ENCODE peak calls at places on chromosome X, in ten cellular contexts. Z is ascending aorta; L is thoracic aorta; P is fibroblast of lung; T is neuronal stem cell; Y is CD8-positive, alpha-beta memory T cell; C is left lung; F is suprapubic skin; S is breast epithelium; G is ovary. O is an unnamed sample. For H3K4me1, the result is how much of the 10 kb centered on the place peaks cover.

GRCh38 chrX:136816970-136817369 is 36.2 kb upstream of the ARHGEF6 start:
- DNase-seq in Z (no peak), L (no peak), P (peak), T (no peak), Y (no peak), C (no peak), F (no peak), S (no peak), G (no peak), O (no peak)

GRCh38 chrX:34580069-34580468 is 77.0 kb downstream of the TMEM47 start:
- DNase-seq in Z (no peak), L (no peak), P (no peak), T (no peak), Y (no peak), C (no peak), F (no peak), S (no peak), G (no peak), O (no peak)

GRCh38 chrX:101759000-101759399 is 99.3 kb upstream of the ARMCX2 start:
- DNase-seq in Z (no peak), L (no peak), P (peak), T (peak), Y (no peak), C (no peak), F (no peak), S (no peak), G (no peak), O (no peak)

GRCh38 chrX:72634321-72634720 is 61.7 kb upstream of the HDAC8 start:
- DNase-seq in Z (no peak), L (no peak), P (peak), T (no peak), Y (no peak), C (no peak), F (no peak), S (no peak), G (no peak), O (no peak)

GRCh38 chrX:28491941-28492340 is 95.3 kb upstream of the IL1RAPL1 start:
- DNase-seq in Z (no peak), L (no peak), P (no peak), T (no peak), Y (no peak), C (no peak), F (no peak), S (no peak), G (no peak), O (no peak)

GRCh38 chrX:110563276-110563675 is 204.6 kb downstream of the RTL9 start:
- DNase-seq in Z (no peak), L (no peak), P (no peak), T (no peak), Y (no peak), C (no peak), F (no peak), S (no peak), G (no peak), O (no peak)

GRCh38 chrX:9207142-9207541 is 173.2 kb upstream of the FAM9B start:
- DNase-seq in Z (no peak), L (no peak), P (peak), T (no peak), Y (no peak), C (no peak), F (no peak), S (no peak), G (peak), O (no peak)

GRCh38 chrX:72126048-72126415 is 5.7 kb downstream of the RTL5 start:
- DNase-seq in Z (no peak), L (no peak), P (no peak), T (no peak), Y (no peak), C (no peak), F (no peak), S (no peak), G (no peak), O (no peak)

GRCh38 chrX:38484607-38485498 is 76.5 kb upstream of the TSPAN7 start:
- DNase-seq in Z (no peak), L (no peak), P (no peak), T (no peak), Y (no peak), C (peak), F (no peak), S (no peak), G (no peak), O (no peak)

GRCh38 chrX:108264376-108264775 is 172.8 kb downstream of the ATG4A start:
- DNase-seq in Z (no peak), L (no peak), P (no peak), T (no peak), Y (no peak), C (no peak), F (no peak), S (no peak), G (no peak), O (no peak)

GRCh38 chrX:40687169-40687568 is 39.8 kb upstream of the CXorf38 start:
- DNase-seq in Z (no peak), L (no peak), P (no peak), T (no peak), Y (no peak), C (no peak), F (no peak), S (no peak), G (no peak), O (no peak)

GRCh38 chrX:103310592-103311400 is at the start of gene BEX2:
- DNase-seq in Z (no peak), L (peak), P (peak), T (peak), Y (peak), C (peak), F (peak), S (peak), G (peak), O (peak)

GRCh38 chrX:9635368-9635767 is 130.3 kb downstream of the GPR143 start:
- DNase-seq in Z (no peak), L (no peak), P (no peak), T (no peak), Y (no peak), C (no peak), F (no peak), S (no peak), G (no peak), O (no peak)

GRCh38 chrX:110180176-110180927 is 137.5 kb downstream of the AMMECR1 start:
- DNase-seq in Z (no peak), L (no peak), P (peak), T (no peak), Y (no peak), C (no peak), F (no peak), S (no peak), G (no peak), O (no peak)

GRCh38 chrX:71636438-71637252 is 18.3 kb upstream of the CXCR3 start:
- DNase-seq in Z (no peak), L (no peak), P (no peak), T (no peak), Y (no peak), C (no peak), F (no peak), S (no peak), G (no peak), O (no peak)

GRCh38 chrX:132207996-132208395 is 11.3 kb downstream of the RAP2C start:
- DNase-seq in Z (no peak), L (no peak), P (no peak), T (no peak), Y (no peak), C (no peak), F (no peak), S (no peak), G (no peak), O (no peak)

GRCh38 chrX:34866636-34867035 is 76.0 kb upstream of the FAM47B start:
- DNase-seq in Z (no peak), L (no peak), P (no peak), T (no peak), Y (no peak), C (no peak), F (no peak), S (no peak), G (no peak), O (no peak)

GRCh38 chrX:131795442-131796229 is 227.5 kb upstream of the STK26 start:
- DNase-seq in Z (no peak), L (no peak), P (no peak), T (no peak), Y (no peak), C (no peak), F (no peak), S (no peak), G (no peak), O (no peak)

GRCh38 chrX:79153348-79153747 is 8.9 kb downstream of the GPR174 start:
- DNase-seq in Z (no peak), L (no peak), P (no peak), T (no peak), Y (no peak), C (no peak), F (no peak), S (no peak), G (no peak), O (no peak)

GRCh38 chrX:17738002-17738713 is 865 bp downstream of the SCML1 start:
- DNase-seq in Z (no peak), L (no peak), P (peak), T (peak), Y (peak), C (peak), F (no peak), S (peak), G (peak), O (peak)

GRCh38 chrX:150777328-150777992 is 84.3 kb downstream of the MTMR1 start:
- DNase-seq in Z (no peak), L (no peak), P (no peak), T (no peak), Y (no peak), C (no peak), F (no peak), S (no peak), G (no peak), O (no peak)

GRCh38 chrX:106286053-106286650 is 118.0 kb downstream of the PWWP3B start:
- DNase-seq in Z (no peak), L (no peak), P (no peak), T (no peak), Y (no peak), C (no peak), F (no peak), S (no peak), G (no peak), O (no peak)

GRCh38 chrX:33725556-33726232 is 406.4 kb downstream of the FAM47A start:
- DNase-seq in Z (no peak), L (no peak), P (peak), T (peak), Y (no peak), C (no peak), F (no peak), S (peak), G (peak), O (no peak)

GRCh38 chrX:123962006-123962485 is 540 bp downstream of the STAG2 start:
- DNase-seq in Z (no peak), L (no peak), P (no peak), T (no peak), Y (peak), C (no peak), F (no peak), S (no peak), G (no peak), O (no peak)

GRCh38 chrX:143632625-143633387 is 3.1 kb downstream of the SLITRK4 start:
- DNase-seq in Z (no peak), L (no peak), P (peak), T (no peak), Y (no peak), C (no peak), F (no peak), S (no peak), G (no peak), O (no peak)

GRCh38 chrX:17605676-17606075 is 131.6 kb upstream of the SCML1 start:
- DNase-seq in Z (no peak), L (no peak), P (peak), T (no peak), Y (no peak), C (no peak), F (no peak), S (no peak), G (no peak), O (no peak)

GRCh38 chrX:29295987-29296680 is 708.9 kb downstream of the IL1RAPL1 start:
- DNase-seq in Z (no peak), L (no peak), P (peak), T (no peak), Y (no peak), C (no peak), F (no peak), S (no peak), G (no peak), O (no peak)

GRCh38 chrX:13691845-13692334 is 3.0 kb downstream of the RAB9A start:
- DNase-seq in Z (no peak), L (no peak), P (no peak), T (no peak), Y (no peak), C (no peak), F (no peak), S (no peak), G (no peak), O (no peak)
- H3K4me1 ChIP-seq in Z (under half), L (under half), P (under half), T (under half), Y (half or more), C (under half), F (under half), S (under half), G (under half), O (under half)

GRCh38 chrX:130121505-130121800 is 11.2 kb upstream of the ELF4 start:
- DNase-seq in Z (no peak), L (no peak), P (no peak), T (no peak), Y (no peak), C (no peak), F (no peak), S (no peak), G (no peak), O (no peak)
- H3K4me1 ChIP-seq in Z (under half), L (under half), P (under half), T (under half), Y (under half), C (under half), F (under half), S (under half), G (under half), O (under half)

DNA sequence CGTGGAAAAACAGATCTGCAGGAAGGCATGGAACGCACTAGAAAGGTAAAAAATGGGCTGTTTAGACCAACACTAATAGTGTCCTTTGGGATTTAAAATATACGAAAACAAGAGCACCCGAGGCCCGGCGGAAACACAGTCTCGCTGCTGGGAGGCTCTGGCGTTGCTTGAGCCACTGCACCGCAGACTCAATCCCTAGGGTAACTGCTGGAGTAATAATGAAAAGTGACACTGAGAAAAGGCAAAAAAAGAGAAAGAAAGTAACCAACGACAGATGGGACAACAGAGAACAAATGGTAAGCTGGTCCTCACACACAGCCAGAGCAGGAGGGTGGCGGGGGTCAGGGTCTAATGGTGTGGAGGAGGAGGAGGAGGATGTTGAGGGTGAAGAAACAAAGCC is 15.4 kb downstream of the IRAK1 start:
- DNase-seq in Z (no peak), L (no peak), P (no peak), T (no peak), Y (no peak), C (peak), F (no peak), S (no peak), G (no peak), O (no peak)
- H3K4me1 ChIP-seq in Z (under half), L (under half), P (under half), T (under half), Y (under half), C (under half), F (under half), S (under half), G (under half), O (under half)

DNA sequence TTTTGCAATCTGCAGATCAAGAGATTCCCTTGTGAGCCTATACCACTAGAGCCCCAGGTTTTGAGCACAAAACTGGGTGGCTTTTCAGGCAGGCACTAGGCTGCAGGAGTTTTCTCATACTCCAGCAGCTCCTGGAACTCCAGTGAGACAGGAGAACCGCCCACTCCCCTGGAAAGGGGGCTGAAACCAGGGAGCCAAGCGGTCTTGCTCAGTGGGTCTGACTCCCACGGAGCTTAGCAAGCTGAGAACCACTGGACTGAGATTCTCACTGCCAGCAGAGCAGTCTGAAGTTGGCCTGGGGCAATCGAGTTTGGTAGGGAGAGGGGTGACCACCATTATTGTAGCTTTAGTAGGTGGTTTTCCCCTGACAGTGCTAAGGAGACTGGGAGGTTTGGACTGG is 313.8 kb upstream of the TEX13C start:
- DNase-seq in Z (no peak), L (no peak), P (no peak), T (no peak), Y (no peak), C (no peak), F (no peak), S (no peak), G (no peak), O (peak)
- H3K4me1 ChIP-seq in Z (under half), L (under half), P (under half), T (under half), Y (under half), C (under half), F (under half), S (under half), G (under half), O (under half)

DNA sequence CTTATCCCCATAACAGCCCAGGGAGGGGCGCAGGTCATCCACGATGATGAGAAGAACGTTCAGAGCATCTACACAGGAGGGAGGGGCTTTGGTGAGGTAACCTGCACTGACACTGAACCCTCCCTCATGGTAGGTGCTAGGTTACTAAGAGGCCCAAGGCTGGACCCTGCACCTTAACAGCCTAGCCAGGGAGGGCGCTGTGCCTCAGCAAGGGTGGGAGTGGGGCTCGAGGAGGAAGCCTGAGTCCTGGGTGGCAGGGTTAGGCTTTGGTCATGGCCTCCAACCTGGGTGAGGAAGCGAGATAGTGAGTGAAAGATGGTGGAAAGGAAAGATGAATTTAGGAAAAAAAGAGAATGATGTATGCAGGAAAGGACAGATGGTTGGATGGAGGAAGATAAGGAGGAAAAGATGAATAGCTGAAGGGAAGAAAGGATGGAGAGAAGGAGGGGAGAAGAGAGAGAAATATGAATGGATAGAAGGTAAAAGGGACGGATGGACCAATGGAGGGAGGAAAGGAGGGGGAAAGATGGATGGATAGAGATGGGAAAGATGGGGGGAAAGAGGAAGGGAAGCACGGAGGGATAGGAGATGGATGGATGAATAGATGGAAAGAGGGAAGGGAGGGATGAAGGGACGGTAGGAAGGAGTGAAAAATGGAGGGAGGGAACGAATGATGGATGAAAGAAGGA is 736 bp downstream of the IDS start:
- DNase-seq in Z (no peak), L (no peak), P (no peak), T (no peak), Y (peak), C (peak), F (no peak), S (no peak), G (no peak), O (peak)
- H3K4me1 ChIP-seq in Z (under half), L (under half), P (under half), T (under half), Y (under half), C (under half), F (under half), S (under half), G (under half), O (under half)

DNA sequence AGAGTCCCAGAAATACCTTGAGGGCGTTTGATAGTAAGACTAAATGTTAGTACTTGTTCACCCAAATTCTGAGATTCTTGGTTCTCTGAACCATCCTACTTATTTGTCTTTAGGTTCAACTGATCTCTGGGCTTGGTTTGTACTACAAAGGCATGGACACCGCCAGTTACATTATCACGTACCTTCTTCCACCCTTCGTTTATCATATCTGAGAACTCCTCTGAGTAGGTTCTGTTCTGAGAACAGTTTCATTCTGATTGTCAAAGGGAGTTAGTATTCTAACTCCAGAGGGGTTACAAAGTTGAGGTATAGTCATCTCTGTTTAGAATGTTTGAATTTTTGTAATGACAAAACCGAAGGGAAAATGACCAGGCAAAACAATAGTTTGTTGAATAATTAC is 19.3 kb downstream of the ZFX start:
- DNase-seq in Z (no peak), L (no peak), P (no peak), T (no peak), Y (no peak), C (no peak), F (no peak), S (no peak), G (no peak), O (no peak)
- H3K4me1 ChIP-seq in Z (under half), L (half or more), P (under half), T (under half), Y (under half), C (under half), F (under half), S (under half), G (under half), O (half or more)

DNA sequence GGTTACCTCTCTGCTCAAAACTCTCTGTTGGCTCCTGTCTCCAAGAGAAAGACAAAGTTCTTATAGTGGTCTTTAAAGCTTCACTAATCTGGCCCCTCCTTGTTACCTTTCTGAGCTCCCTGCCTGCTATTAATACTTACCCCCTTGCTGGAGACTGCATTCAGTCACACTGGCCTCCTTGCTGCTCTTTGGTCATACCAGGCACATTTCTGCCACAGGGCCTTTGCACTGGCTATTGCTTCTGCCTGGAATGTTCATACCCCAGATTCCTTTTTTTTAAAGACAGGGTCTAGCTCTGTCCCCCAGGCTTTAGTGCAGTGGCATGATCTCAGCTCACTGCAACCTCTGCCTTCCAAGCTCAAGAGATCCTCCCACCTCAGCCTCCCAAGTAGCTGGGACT is 15.9 kb upstream of the RAB9A start:
- DNase-seq in Z (no peak), L (no peak), P (no peak), T (no peak), Y (no peak), C (no peak), F (no peak), S (no peak), G (no peak), O (no peak)
- H3K4me1 ChIP-seq in Z (under half), L (under half), P (under half), T (under half), Y (under half), C (under half), F (under half), S (under half), G (under half), O (under half)

GRCh38 chrX:129762448-129762847 is 17.3 kb upstream of the SASH3 start:
- DNase-seq in Z (no peak), L (no peak), P (no peak), T (no peak), Y (no peak), C (no peak), F (no peak), S (no peak), G (no peak), O (peak)
- H3K4me1 ChIP-seq in Z (under half), L (under half), P (under half), T (under half), Y (half or more), C (under half), F (under half), S (under half), G (under half), O (under half)